ENCODE peak calls at places on chromosome 1, in nine cellular contexts. Y, F, A, N, Z, M, P, L and T are unnamed samples.

GRCh38 chr1:230425252-230426061 is 675 bp downstream of the PGBD5 start:
- DNase-seq in A (no peak), F (peak), N (peak), M (no peak), L (no peak), P (no peak), Z (no peak), Y (no peak), T (no peak)

GRCh38 chr1:113255728-113256347 is 134.5 kb upstream of the MAGI3 start:
- DNase-seq in P (peak), M (peak), N (no peak), A (no peak), Y (no peak), L (no peak), Z (no peak), F (no peak), T (no peak)

GRCh38 chr1:236009857-236010256 is 55.0 kb downstream of the NID1 start:
- DNase-seq in L (peak), Z (no peak), F (no peak), Y (no peak), N (no peak), M (peak), P (peak), A (peak), T (no peak)

GRCh38 chr1:12336436-12336835 is 106.6 kb downstream of the VPS13D start:
- DNase-seq in Z (no peak), N (no peak), Y (no peak), A (peak), M (no peak), F (no peak), L (peak), P (no peak), T (no peak)

GRCh38 chr1:16396591-16396990 is 29.5 kb downstream of the SZRD1 start:
- DNase-seq in M (peak), N (no peak), L (peak), F (no peak), Y (peak), P (peak), A (peak), Z (no peak), T (no peak)

GRCh38 chr1:58545591-58546519 is 671 bp downstream of the OMA1 start:
- DNase-seq in A (peak), L (peak), P (peak), Y (peak), F (peak), N (peak), M (peak), Z (peak), T (peak)

GRCh38 chr1:87359586-87359985 is 30.9 kb downstream of the LMO4 start:
- DNase-seq in Y (no peak), L (no peak), F (no peak), A (no peak), N (no peak), Z (no peak), M (no peak), P (no peak), T (no peak)

GRCh38 chr1:87669671-87670070 is 341.0 kb downstream of the LMO4 start:
- DNase-seq in Z (no peak), A (no peak), F (no peak), P (no peak), N (no peak), M (no peak), L (no peak), Y (no peak), T (no peak)

GRCh38 chr1:44030606-44031050 is 634 bp downstream of the SLC6A9 start:
- DNase-seq in P (no peak), N (no peak), M (no peak), F (no peak), L (peak), Y (peak), Z (no peak), A (peak), T (peak)

GRCh38 chr1:69700770-69701169 is 133.0 kb downstream of the LRRC7 start:
- DNase-seq in A (peak), P (peak), Z (no peak), L (peak), Y (no peak), M (peak), N (no peak), F (no peak), T (peak)

GRCh38 chr1:157512036-157512969 is 40.0 kb downstream of the FCRL5 start:
- DNase-seq in P (no peak), A (no peak), F (no peak), Y (no peak), Z (no peak), M (no peak), L (no peak), N (no peak), T (peak)

GRCh38 chr1:150809651-150810050 is 1.6 kb upstream of the CTSK start:
- DNase-seq in P (peak), N (no peak), Y (no peak), F (no peak), M (peak), A (peak), Z (no peak), L (peak), T (no peak)

GRCh38 chr1:238681451-238681850 is 704.9 kb upstream of the CHRM3 start:
- DNase-seq in Z (no peak), Y (no peak), N (no peak), A (peak), M (no peak), L (peak), F (no peak), P (peak), T (no peak)

GRCh38 chr1:7526867-7527732 is 244.0 kb upstream of the VAMP3 start:
- DNase-seq in P (no peak), N (no peak), Y (no peak), L (peak), M (peak), Z (no peak), A (peak), F (peak), T (no peak)

GRCh38 chr1:27332536-27333281 is 9.1 kb upstream of the SYTL1 start:
- DNase-seq in F (peak), Z (peak), M (no peak), N (no peak), Y (no peak), L (peak), A (peak), P (no peak), T (peak)

GRCh38 chr1:162349635-162350330 is 26.9 kb downstream of the SPATA46 start:
- DNase-seq in F (no peak), L (peak), N (no peak), A (peak), Y (no peak), Z (no peak), M (peak), P (peak), T (no peak)

GRCh38 chr1:248622491-248623106 is 12.3 kb downstream of the OR2T11 start:
- DNase-seq in P (peak), M (peak), A (peak), F (no peak), L (peak), Y (no peak), Z (no peak), N (no peak), T (peak)

GRCh38 chr1:187383366-187383765 is 554.6 kb downstream of the PLA2G4A start:
- DNase-seq in Z (no peak), Y (no peak), F (no peak), A (no peak), M (no peak), N (no peak), P (no peak), L (no peak), T (no peak)

DNA sequence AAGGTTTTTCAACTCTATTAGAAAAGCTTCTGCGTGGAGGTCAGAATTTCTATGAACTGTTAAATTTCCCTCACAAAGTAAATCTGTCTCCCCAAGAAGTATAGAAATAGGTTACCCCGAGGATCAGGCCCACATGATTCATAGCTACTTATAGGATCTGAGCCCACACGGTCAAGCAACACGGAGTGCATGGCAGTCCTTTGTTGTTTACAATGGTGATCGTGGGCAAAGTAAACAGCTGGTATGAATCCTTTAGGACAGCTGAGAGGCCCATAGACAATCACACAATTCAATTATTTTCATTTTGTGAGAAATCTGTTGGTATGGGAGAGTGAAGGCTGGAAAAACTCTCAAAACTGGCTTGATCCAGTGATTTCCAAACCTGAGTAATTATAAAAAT is 58.9 kb upstream of the RCOR3 start:
- DNase-seq in N (no peak), A (no peak), Y (no peak), P (no peak), M (no peak), L (no peak), Z (no peak), F (no peak), T (no peak)
- TF ChIP-seq CTCF in N (no peak), A (no peak), Y (no peak), P (no peak), M (no peak), L (no peak), Z (no peak), F (no peak), T (no peak)

GRCh38 chr1:89271616-89272015 is 1.0 kb downstream of the GBP5 start:
- DNase-seq in A (peak), Y (no peak), P (peak), L (peak), M (peak), Z (no peak), N (no peak), F (no peak), T (no peak)
- H3K4me3 ChIP-seq in A (no peak), Y (no peak), P (no peak), L (no peak), M (no peak), Z (peak), N (no peak), F (peak), T (no peak)

GRCh38 chr1:161018631-161018930 is 2.4 kb downstream of the F11R start:
- DNase-seq in A (no peak), N (no peak), F (no peak), M (no peak), P (no peak), Z (no peak), L (no peak), Y (no peak), T (no peak)

GRCh38 chr1:161021959-161022332 is 994 bp upstream of the F11R start:
- DNase-seq in N (no peak), Y (no peak), A (peak), Z (no peak), P (peak), F (no peak), L (no peak), M (peak), T (no peak)

GRCh38 chr1:161021168-161021958 is 411 bp upstream of the F11R start:
- DNase-seq in N (peak), A (peak), Z (peak), Y (peak), P (peak), F (peak), M (peak), L (no peak), T (peak)

GRCh38 chr1:161019767-161020572 is 982 bp downstream of the F11R start:
- DNase-seq in A (peak), L (no peak), F (no peak), Z (peak), M (peak), P (peak), Y (no peak), N (no peak), T (peak)

DNA sequence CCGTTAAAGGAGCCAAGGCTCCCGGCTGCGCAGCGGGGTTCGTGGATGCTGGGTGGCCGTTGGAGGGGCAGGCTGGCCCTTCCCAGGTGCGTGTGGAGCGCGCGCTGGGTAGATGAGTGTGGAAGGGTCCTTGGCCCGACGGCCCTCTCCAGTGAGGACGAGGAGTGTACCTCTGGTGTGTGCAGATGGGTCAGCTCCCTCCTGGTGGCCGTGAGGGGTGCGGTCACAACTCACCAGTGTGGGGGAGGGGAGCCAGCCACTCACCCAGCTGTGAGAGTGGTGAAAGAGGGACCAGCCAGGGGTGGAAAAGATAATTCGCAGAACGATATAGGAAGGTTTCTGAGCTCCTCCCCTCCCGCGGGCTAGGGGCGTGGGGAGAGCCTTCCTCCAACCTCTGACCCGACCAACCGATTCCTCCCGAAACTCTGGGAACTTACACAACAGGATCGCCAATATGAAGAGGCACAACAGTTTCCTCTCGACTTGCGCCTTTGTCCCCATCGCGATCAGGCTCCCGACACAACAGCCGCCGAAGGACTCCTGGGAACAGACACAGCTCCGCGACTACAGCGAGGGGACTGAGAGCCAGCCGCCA is at the start of gene F11R:
- DNase-seq in M (peak), P (peak), A (peak), N (peak), Y (peak), L (no peak), Z (peak), F (peak), T (peak)
- TF ChIP-seq CTCF in M (peak), P (peak), A (peak), N (no peak), Y (no peak), L (no peak), Z (peak), F (peak), T (peak)

GRCh38 chr1:29126198-29126597 is 2.5 kb upstream of the TMEM200B start:
- DNase-seq in Y (no peak), N (no peak), A (no peak), F (peak), M (no peak), P (no peak), L (no peak), Z (no peak), T (no peak)

GRCh38 chr1:29124366-29125236 is 898 bp upstream of the TMEM200B start:
- DNase-seq in N (peak), M (no peak), Y (peak), Z (peak), A (peak), F (peak), L (peak), P (peak), T (peak)

GRCh38 chr1:29123871-29124365 is at the start of gene TMEM200B:
- DNase-seq in P (no peak), Y (peak), F (no peak), L (no peak), A (no peak), M (no peak), Z (no peak), N (no peak), T (no peak)

GRCh38 chr1:29122987-29123870 is 474 bp downstream of the TMEM200B start:
- DNase-seq in Z (peak), A (peak), F (no peak), P (no peak), N (no peak), L (peak), Y (peak), M (no peak), T (no peak)

GRCh38 chr1:29125237-29125641 is 1.5 kb upstream of the TMEM200B start:
- DNase-seq in L (no peak), M (no peak), P (no peak), Z (peak), F (no peak), N (no peak), A (no peak), Y (no peak), T (no peak)
- H3K4me3 ChIP-seq in L (peak), M (no peak), P (no peak), Z (peak), F (peak), N (no peak), A (peak), Y (peak), T (no peak)

GRCh38 chr1:100866041-100866900 is 28.4 kb downstream of the EXTL2 start:
- DNase-seq in Z (no peak), L (peak), F (no peak), N (no peak), A (peak), M (peak), Y (no peak), P (peak), T (peak)
- TF ChIP-seq CTCF in Z (peak), L (peak), F (peak), N (no peak), A (peak), M (peak), Y (no peak), P (peak), T (peak)